ENCODE peak calls at places on chromosomes 2 and 18, in four cellular contexts. X, U, Z and L are unnamed samples.

GRCh38 chr2:85737481-85737880 is 16.3 kb upstream of the ATOH8 start:
- DNase-seq in X (peak), Z (no peak), U (peak), L (peak)

GRCh38 chr2:180195847-180196246 is 188.8 kb upstream of the CWC22 start:
- DNase-seq in U (no peak), X (no peak), Z (no peak), L (no peak)

GRCh38 chr18:4510709-4511108 is 55.6 kb upstream of the DLGAP1 start:
- DNase-seq in U (no peak), Z (no peak), X (no peak), L (no peak)

GRCh38 chr2:38239452-38239851 is 137.6 kb downstream of the ATL2 start:
- DNase-seq in X (peak), Z (no peak), U (no peak), L (peak)

GRCh38 chr2:187174582-187174981 is 273.5 kb downstream of the CALCRL start:
- DNase-seq in U (peak), X (no peak), Z (no peak), L (no peak)

GRCh38 chr18:57816208-57816999 is 13.3 kb upstream of the ATP8B1 start:
- DNase-seq in Z (no peak), X (no peak), U (no peak), L (peak)

GRCh38 chr2:38409136-38409903 is 32.2 kb upstream of the ATL2 start:
- DNase-seq in Z (no peak), X (peak), U (no peak), L (no peak)

GRCh38 chr2:209872675-209873074 is 101.0 kb downstream of the UNC80 start:
- DNase-seq in X (no peak), Z (no peak), U (peak), L (peak)

GRCh38 chr2:2764739-2765138 is 433.7 kb upstream of the MYT1L start:
- DNase-seq in U (no peak), Z (no peak), X (no peak), L (no peak)

GRCh38 chr2:174158003-174158402 is 90.3 kb downstream of the OLA1 start:
- DNase-seq in X (no peak), U (peak), Z (no peak), L (peak)

GRCh38 chr2:162233197-162233596 is 10.0 kb downstream of the FAP start:
- DNase-seq in Z (no peak), U (peak), X (no peak), L (peak)

GRCh38 chr2:212984129-212984528 is 167.3 kb downstream of the IKZF2 start:
- DNase-seq in Z (no peak), X (no peak), U (no peak), L (no peak)

GRCh38 chr2:219228745-219229374 is 576 bp downstream of the ATG9A start:
- DNase-seq in X (no peak), U (no peak), Z (no peak), L (no peak)

GRCh38 chr18:22504251-22504650 is 86.5 kb upstream of the CTAGE1 start:
- DNase-seq in X (no peak), U (no peak), Z (no peak), L (no peak)